ENCODE peak calls at places on chromosome 3, in nine cellular contexts. S is thoracic aorta, K is GM13977, R is hepatocyte, F is heart right ventricle, L is Calu3, V is pancreas, Q is brain microvascular endothelial cell, M is A673. U is an unnamed sample.

GRCh38 chr3:191302451-191302850 is 26.7 kb upstream of the CCDC50 start:
- DNase-seq in Q (no peak), R (peak), K (no peak), S (no peak), F (no peak), L (no peak), V (no peak), M (no peak), U (no peak)

GRCh38 chr3:117439812-117440211 is 730.2 kb downstream of the TUSC7 start:
- DNase-seq in Q (peak), R (no peak), V (peak), K (no peak), M (peak), S (no peak), L (peak), F (no peak), U (no peak)

GRCh38 chr3:152183473-152183872 is 85.3 kb upstream of the MBNL1 start:
- DNase-seq in Q (peak), R (peak), M (peak), K (no peak), L (peak), F (peak), S (no peak), V (peak), U (peak)

GRCh38 chr3:36924748-36925521 is 19.9 kb downstream of the TRANK1 start:
- DNase-seq in S (no peak), Q (no peak), K (no peak), V (no peak), M (no peak), L (no peak), R (no peak), F (no peak), U (no peak)

GRCh38 chr3:140225996-140226395 is 291.0 kb downstream of the CLSTN2 start:
- DNase-seq in R (no peak), V (no peak), K (no peak), F (no peak), Q (no peak), S (no peak), L (no peak), M (no peak), U (no peak)

GRCh38 chr3:69084668-69085542 is at the start of gene ARL6IP5:
- DNase-seq in F (peak), S (peak), L (peak), M (peak), R (peak), V (peak), K (peak), Q (peak), U (peak)

GRCh38 chr3:46707601-46708011 is 6.4 kb downstream of the TMIE start:
- DNase-seq in K (no peak), Q (no peak), M (no peak), L (no peak), V (no peak), F (no peak), R (no peak), S (no peak), U (no peak)

GRCh38 chr3:45409921-45410320 is 21.5 kb downstream of the LARS2 start:
- DNase-seq in R (no peak), S (no peak), V (peak), M (no peak), K (no peak), Q (no peak), F (peak), L (no peak), U (no peak)

GRCh38 chr3:149717391-149718056 is 34.8 kb downstream of the COMMD2 start:
- DNase-seq in R (peak), F (peak), M (peak), Q (peak), V (peak), L (peak), S (peak), K (peak), U (peak)

GRCh38 chr3:15040844-15041243 is 24.3 kb downstream of the MRPS25 start:
- DNase-seq in V (no peak), R (no peak), L (no peak), K (no peak), F (no peak), M (no peak), Q (peak), S (no peak), U (no peak)

GRCh38 chr3:23435904-23436303 is 232.8 kb downstream of the UBE2E2 start:
- DNase-seq in F (no peak), M (no peak), Q (no peak), R (no peak), K (no peak), L (no peak), V (no peak), S (no peak), U (no peak)

DNA sequence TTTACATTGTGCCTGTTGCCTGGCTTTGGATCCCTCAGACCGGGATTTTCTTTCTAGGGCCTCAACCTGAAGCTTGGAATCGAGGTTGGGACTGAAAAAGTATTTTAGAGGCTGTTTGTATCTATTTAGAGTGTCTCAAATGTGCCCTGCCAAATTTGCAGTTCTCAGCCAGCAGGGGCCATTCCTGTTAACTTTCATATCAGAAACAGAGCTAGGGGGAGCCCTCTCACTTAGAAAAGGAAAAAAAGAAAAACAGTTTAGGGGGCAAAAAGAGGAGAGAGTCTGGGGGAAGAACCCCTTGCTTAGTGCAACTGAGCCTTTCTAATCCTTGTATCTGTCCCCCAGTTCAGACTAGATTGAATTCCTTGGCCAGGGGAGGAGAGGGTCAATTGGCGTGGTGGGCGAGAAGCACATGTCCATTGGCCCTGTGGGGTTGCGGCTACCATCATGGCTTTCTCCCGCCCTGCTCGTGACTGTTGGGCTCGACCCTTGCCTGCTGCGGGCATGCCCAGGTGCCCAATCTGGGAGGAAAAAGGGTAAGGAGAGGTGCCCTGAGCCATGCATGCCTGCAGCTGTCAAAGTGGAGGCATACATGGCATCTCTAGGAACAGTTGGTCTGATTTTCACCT is 101.6 kb downstream of the CFAP44 start:
- DNase-seq in K (no peak), M (peak), R (no peak), Q (no peak), F (no peak), S (no peak), L (no peak), V (no peak), U (no peak)
- TF ChIP-seq CTCF in K (peak), M (peak), R (no peak), Q (peak), F (no peak), S (no peak), L (no peak), V (no peak), U (no peak)

GRCh38 chr3:123724306-123724705 is 139.5 kb upstream of the HACD2 start:
- DNase-seq in F (no peak), K (no peak), R (no peak), S (no peak), L (no peak), M (peak), Q (no peak), V (no peak), U (no peak)
- TF ChIP-seq CTCF in F (no peak), K (no peak), R (peak), S (peak), L (no peak), M (no peak), Q (peak), V (no peak), U (no peak)

GRCh38 chr3:160330690-160331089 is 68.3 kb downstream of the IFT80 start:
- DNase-seq in Q (no peak), K (no peak), V (no peak), L (no peak), S (no peak), F (no peak), M (no peak), R (no peak), U (no peak)

GRCh38 chr3:160331127-160331937 is 67.7 kb downstream of the IFT80 start:
- DNase-seq in Q (peak), L (peak), K (no peak), M (no peak), F (no peak), V (no peak), R (peak), S (no peak), U (no peak)

DNA sequence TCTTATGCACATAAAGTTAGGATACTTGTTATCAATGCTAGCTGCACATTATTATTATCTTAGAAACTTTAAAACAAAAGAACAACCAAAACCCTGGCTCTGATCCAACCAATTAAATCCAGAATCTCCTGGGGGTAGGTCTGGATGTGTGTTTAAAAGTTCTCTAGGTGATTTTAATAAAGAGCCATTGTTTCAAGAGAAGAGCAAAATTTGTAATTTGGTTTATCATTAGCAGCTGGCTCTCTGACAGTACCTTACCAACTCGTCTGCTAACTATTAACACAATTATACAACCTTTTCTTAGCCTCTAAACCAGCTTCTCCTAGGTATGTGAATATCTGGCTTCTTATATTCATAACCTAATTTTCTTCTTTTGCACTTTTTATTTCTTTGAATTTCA is 68.9 kb downstream of the IFT80 start:
- DNase-seq in R (no peak), S (no peak), M (no peak), K (no peak), Q (no peak), V (no peak), F (no peak), L (peak), U (no peak)
- TF ChIP-seq CTCF in R (no peak), S (no peak), M (no peak), K (no peak), Q (no peak), V (no peak), F (no peak), L (no peak), U (no peak)

GRCh38 chr3:111616417-111617105 is 21.4 kb upstream of the ZBED2 start:
- DNase-seq in K (no peak), M (peak), Q (peak), V (no peak), R (peak), F (no peak), S (no peak), L (peak), U (peak)
- TF ChIP-seq CTCF in K (peak), M (no peak), Q (peak), V (no peak), R (no peak), F (no peak), S (no peak), L (peak), U (peak)

GRCh38 chr3:50630916-50631315 is 14.0 kb downstream of the MAPKAPK3 start:
- DNase-seq in M (no peak), K (no peak), R (no peak), F (no peak), S (no peak), Q (no peak), L (no peak), V (no peak), U (no peak)
- TF ChIP-seq CTCF in M (no peak), K (no peak), R (no peak), F (no peak), S (no peak), Q (no peak), L (no peak), V (no peak), U (no peak)

DNA sequence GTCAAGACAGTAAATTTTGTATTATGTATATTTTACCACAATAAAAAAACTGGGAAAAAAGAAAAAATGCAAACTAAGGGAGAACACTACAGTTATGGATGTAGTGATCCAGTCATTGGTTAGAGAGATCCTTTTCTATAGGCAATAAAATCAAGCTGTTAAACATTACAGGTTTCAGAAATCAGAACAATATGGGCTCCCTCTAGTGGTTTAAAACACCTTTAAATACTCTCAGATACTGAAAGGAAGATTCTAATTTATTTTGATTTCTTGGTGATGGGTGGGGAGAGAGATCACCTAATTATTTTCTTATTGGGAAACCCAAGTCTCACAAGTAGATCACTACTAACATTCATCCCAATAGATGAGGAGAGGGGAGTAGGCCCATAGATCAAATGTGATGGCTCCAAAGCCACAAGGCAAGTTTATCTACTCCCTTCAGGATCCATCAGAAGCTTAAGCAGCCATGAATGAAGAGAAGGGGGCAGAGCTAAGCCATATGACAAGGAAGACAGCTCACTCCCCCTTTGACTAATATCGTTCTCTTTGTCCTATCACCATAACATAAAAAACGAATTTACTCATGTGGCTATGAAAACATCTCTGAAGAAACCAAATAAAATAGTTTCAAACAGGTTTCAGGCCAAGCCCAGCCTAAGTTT is 118.6 kb downstream of the ANO10 start:
- DNase-seq in R (peak), K (peak), Q (no peak), V (no peak), S (no peak), F (no peak), L (no peak), M (peak), U (no peak)
- TF ChIP-seq CTCF in R (peak), K (peak), Q (peak), V (peak), S (peak), F (peak), L (no peak), M (peak), U (peak)

GRCh38 chr3:9727041-9727595 is 4.4 kb upstream of the BRPF1 start:
- DNase-seq in Q (no peak), S (no peak), K (no peak), L (peak), F (no peak), M (peak), V (no peak), R (no peak), U (peak)
- TF ChIP-seq CTCF in Q (peak), S (no peak), K (peak), L (peak), F (no peak), M (peak), V (no peak), R (no peak), U (peak)

DNA sequence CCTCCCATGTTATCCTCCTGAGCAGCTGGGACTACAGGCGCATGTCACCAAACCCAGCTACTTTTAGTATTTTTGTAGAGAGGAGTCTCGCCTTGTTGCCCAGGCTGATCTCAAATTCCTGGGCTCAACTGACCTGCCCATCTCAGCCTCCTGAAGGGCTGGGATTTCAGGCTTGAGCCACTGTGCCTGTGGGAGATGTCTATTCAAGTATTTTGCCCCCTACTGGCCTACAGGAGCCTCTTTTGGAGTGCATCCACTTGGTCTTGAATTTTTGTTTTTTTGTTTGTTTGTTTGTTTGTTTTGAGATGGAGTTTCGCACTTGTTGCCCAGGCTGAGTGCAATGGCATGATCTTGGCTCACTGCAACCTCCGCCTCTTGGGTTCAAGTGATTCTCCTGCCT is 3.2 kb upstream of the DHX30 start:
- DNase-seq in K (peak), M (no peak), Q (no peak), L (no peak), S (no peak), F (no peak), R (no peak), V (no peak), U (no peak)
- TF ChIP-seq CTCF in K (peak), M (peak), Q (peak), L (no peak), S (no peak), F (no peak), R (peak), V (no peak), U (peak)

DNA sequence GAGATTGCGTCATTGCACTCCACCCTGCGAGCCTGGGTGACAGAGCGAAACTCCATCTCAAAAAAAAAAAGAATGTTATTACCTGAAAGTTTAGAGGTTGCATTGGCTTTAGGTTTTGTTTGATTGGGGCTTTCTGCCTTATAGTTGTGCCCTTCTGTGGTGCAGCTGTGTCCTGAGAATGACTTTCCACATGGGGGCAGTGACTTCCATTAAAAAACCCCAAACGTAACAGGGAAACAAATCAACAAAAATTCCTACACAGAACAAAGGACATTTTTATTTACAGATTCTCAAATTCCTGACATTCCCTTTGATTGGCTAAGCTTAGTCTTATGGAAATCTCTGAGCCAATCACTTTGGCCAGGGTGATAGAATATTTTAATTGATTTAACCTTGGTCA is 154.1 kb upstream of the GPR149 start:
- DNase-seq in L (no peak), S (no peak), K (no peak), R (no peak), V (no peak), M (no peak), F (no peak), Q (no peak), U (no peak)
- TF ChIP-seq CTCF in L (no peak), S (no peak), K (no peak), R (no peak), V (no peak), M (no peak), F (no peak), Q (no peak), U (no peak)

U was measured in activated CD8-positive, alpha-beta T cell treated with anti-CD3 and anti-CD28 coated beads for 36 hours.